ENCODE peak calls at places on chromosomes 13 and 19, in four cellular contexts. F is H1, B is K562, Z is HepG2. T is an unnamed sample.

GRCh38 chr13:32720026-32720425 is 133.8 kb downstream of the PDS5B start:
- DNase-seq in B (no peak), Z (no peak), F (no peak), T (peak)

GRCh38 chr19:53612762-53613526 is 18.9 kb upstream of the DPRX start:
- DNase-seq in Z (peak), F (peak), B (no peak), T (no peak)

GRCh38 chr19:17721821-17722220 is 2.5 kb downstream of the MAP1S start:
- DNase-seq in Z (no peak), F (no peak), B (peak), T (no peak)

GRCh38 chr19:2618611-2619010 is 83.9 kb downstream of the GNG7 start:
- DNase-seq in F (no peak), Z (no peak), B (no peak), T (no peak)

GRCh38 chr13:80824231-80824630 is 483.3 kb upstream of the SPRY2 start:
- DNase-seq in F (no peak), Z (no peak), B (no peak), T (no peak)

GRCh38 chr13:47474845-47475244 is 526.2 kb downstream of the SUCLA2 start:
- DNase-seq in B (no peak), F (no peak), Z (no peak), T (no peak)

GRCh38 chr13:25902946-25903345 is 148.9 kb downstream of the SHISA2 start:
- DNase-seq in F (no peak), Z (no peak), B (no peak), T (no peak)

GRCh38 chr19:45514376-45515051 is 7.2 kb downstream of the VASP start:
- DNase-seq in F (no peak), B (peak), Z (peak), T (peak)

GRCh38 chr19:39941615-39942507 is 7.4 kb upstream of the FCGBP start:
- DNase-seq in B (no peak), F (no peak), Z (no peak), T (no peak)

GRCh38 chr19:43777163-43777700 is 3.5 kb downstream of the KCNN4 start:
- DNase-seq in F (no peak), B (no peak), Z (no peak), T (peak)

GRCh38 chr19:45451181-45451849 is 16.5 kb upstream of the FOSB start:
- DNase-seq in F (no peak), Z (no peak), B (no peak), T (no peak)

GRCh38 chr13:24827799-24828198 is 63.8 kb downstream of the RNF17 start:
- DNase-seq in F (no peak), Z (no peak), B (no peak), T (no peak)

GRCh38 chr13:66994498-66995365 is 235.4 kb downstream of the PCDH9 start:
- DNase-seq in F (no peak), B (no peak), Z (no peak), T (no peak)

GRCh38 chr19:40933025-40933424 is 51.0 kb upstream of the CYP2A7 start:
- DNase-seq in B (no peak), Z (no peak), F (no peak), T (peak)

GRCh38 chr19:42207767-42208259 is 9.7 kb downstream of the DEDD2 start:
- DNase-seq in B (peak), F (no peak), Z (no peak), T (peak)

GRCh38 chr19:17075860-17076538 is 422 bp downstream of the MYO9B start:
- DNase-seq in Z (no peak), F (no peak), B (peak), T (no peak)

GRCh38 chr19:10270180-10270615 is 722 bp upstream of the ICAM1 start:
- DNase-seq in Z (no peak), B (peak), F (no peak), T (no peak)

GRCh38 chr13:94128430-94128829 is 351.1 kb downstream of the DCT start:
- DNase-seq in B (no peak), Z (no peak), F (no peak), T (no peak)

GRCh38 chr13:106381083-106381482 is 154.4 kb downstream of the EFNB2 start:
- DNase-seq in Z (no peak), F (no peak), B (no peak), T (no peak)

GRCh38 chr19:48856921-48857320 is 11.5 kb downstream of the PLEKHA4 start:
- DNase-seq in Z (no peak), B (no peak), F (no peak), T (no peak)

GRCh38 chr19:821976-822773 is 420 bp upstream of the PLPPR3 start:
- DNase-seq in F (no peak), B (peak), Z (no peak), T (no peak)

GRCh38 chr19:16070366-16070990 is 5.8 kb upstream of the TPM4 start:
- DNase-seq in Z (peak), B (peak), F (no peak), T (peak)

GRCh38 chr19:19162495-19162894 is 7.6 kb downstream of the MEF2B start:
- DNase-seq in B (no peak), Z (no peak), F (no peak), T (no peak)

GRCh38 chr13:97849305-97849704 is 104.2 kb upstream of the IPO5 start:
- DNase-seq in Z (peak), B (peak), F (no peak), T (peak)

GRCh38 chr19:55554749-55555152 is 9.4 kb upstream of the SBK3 start:
- DNase-seq in Z (peak), B (no peak), F (no peak), T (no peak)

GRCh38 chr19:50344661-50345318 is 15.6 kb upstream of the KCNC3 start:
- DNase-seq in Z (no peak), B (no peak), F (no peak), T (no peak)

GRCh38 chr19:42469311-42470239 is 26.8 kb upstream of the CXCL17 start:
- DNase-seq in Z (peak), F (no peak), B (no peak), T (no peak)

GRCh38 chr19:13072206-13072898 is 30.3 kb downstream of the LYL1 start:
- DNase-seq in B (no peak), Z (no peak), F (no peak), T (no peak)
- TF ChIP-seq CHD2 in B (no peak), Z (no peak), F (no peak), T (no peak)

GRCh38 chr19:5079410-5079774 is 110.5 kb downstream of the KDM4B start:
- DNase-seq in F (no peak), Z (no peak), B (no peak), T (no peak)

GRCh38 chr19:5076440-5077208 is 107.7 kb downstream of the KDM4B start:
- DNase-seq in B (no peak), Z (no peak), F (no peak), T (no peak)

GRCh38 chr19:5078666-5079409 is 109.9 kb downstream of the KDM4B start:
- DNase-seq in F (no peak), Z (no peak), B (no peak), T (no peak)

GRCh38 chr19:5077209-5077515 is 108.2 kb downstream of the KDM4B start:
- DNase-seq in B (no peak), F (no peak), Z (no peak), T (no peak)

GRCh38 chr19:5078179-5078578 is 109.3 kb downstream of the KDM4B start:
- DNase-seq in F (no peak), Z (no peak), B (no peak), T (no peak)
- TF ChIP-seq MAFK in F (no peak), Z (no peak), B (no peak), T (no peak)

DNA sequence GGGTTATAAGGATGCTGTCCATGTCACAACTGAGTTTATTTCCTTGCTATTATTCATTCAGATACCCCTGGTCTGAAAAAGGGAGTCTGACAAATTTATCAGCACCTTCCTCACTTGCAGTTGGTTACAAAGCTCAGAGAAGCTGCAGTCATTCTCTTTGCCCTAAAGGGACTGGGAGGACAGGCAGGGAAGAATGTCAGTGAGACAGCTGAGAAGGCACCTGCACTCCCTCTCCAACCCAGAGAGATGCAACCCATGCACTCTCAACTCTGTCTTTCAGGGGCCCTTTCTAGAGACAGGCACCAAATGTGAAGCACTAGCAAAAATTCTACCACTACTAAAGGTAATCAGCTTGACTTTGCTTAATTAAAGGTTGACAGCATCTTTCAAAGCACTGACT is 83.3 kb downstream of the CRYL1 start:
- DNase-seq in Z (no peak), F (no peak), B (no peak), T (no peak)
- TF ChIP-seq CHD2 in Z (no peak), F (no peak), B (no peak), T (no peak)

GRCh38 chr19:28711401-28711800 is 501.6 kb downstream of the UQCRFS1 start:
- DNase-seq in F (no peak), Z (no peak), B (no peak), T (no peak)

GRCh38 chr19:28710278-28710677 is 502.7 kb downstream of the UQCRFS1 start:
- DNase-seq in Z (peak), F (no peak), B (peak), T (peak)

GRCh38 chr19:28718909-28719308 is 494.0 kb downstream of the UQCRFS1 start:
- DNase-seq in Z (no peak), F (no peak), B (no peak), T (no peak)

GRCh38 chr19:28715157-28715556 is 497.8 kb downstream of the UQCRFS1 start:
- DNase-seq in F (no peak), B (no peak), Z (no peak), T (no peak)
- TF ChIP-seq MAFK in F (no peak), B (no peak), Z (no peak), T (no peak)

T was measured in A549.